ENCODE peak calls at places on chromosomes 3 and 15, in eight cellular contexts. I is NCI-H1092, C is Calu3, Y is pons, R is posterior vena cava, N is NCI-H2081, A is T-helper 2 cell, G is M059J. Q is an unnamed sample.

GRCh38 chr3:60617188-60617587 is 634.1 kb downstream of the FHIT start:
- DNase-seq in A (no peak), N (no peak), I (no peak), R (no peak), C (no peak), G (no peak), Y (no peak), Q (no peak)

GRCh38 chr3:155859859-155860258 is 5.6 kb upstream of the SLC33A1 start:
- DNase-seq in I (no peak), G (peak), Y (peak), A (no peak), C (no peak), R (no peak), N (no peak), Q (peak)

GRCh38 chr3:112327371-112327951 is 5.5 kb upstream of the CD200 start:
- DNase-seq in Y (peak), R (no peak), G (peak), A (no peak), N (peak), C (peak), I (peak), Q (no peak)

GRCh38 chr15:61050844-61051569 is 178.1 kb downstream of the RORA start:
- DNase-seq in G (peak), C (no peak), R (no peak), I (no peak), N (no peak), Y (no peak), A (no peak), Q (no peak)

GRCh38 chr3:53803816-53804545 is 42.2 kb downstream of the CHDH start:
- DNase-seq in N (no peak), C (no peak), G (no peak), Y (no peak), A (no peak), R (no peak), I (peak), Q (no peak)

GRCh38 chr3:177249203-177249602 is 51.9 kb upstream of the TBL1XR1 start:
- DNase-seq in R (no peak), N (no peak), A (no peak), G (no peak), C (peak), Y (no peak), I (no peak), Q (no peak)

GRCh38 chr15:50940506-50940905 is 32.0 kb downstream of the AP4E1 start:
- DNase-seq in A (no peak), N (no peak), R (no peak), Y (no peak), G (peak), I (no peak), C (peak), Q (peak)

GRCh38 chr15:101167791-101168462 is 83.9 kb downstream of the CHSY1 start:
- DNase-seq in C (peak), N (no peak), G (peak), A (peak), R (peak), I (no peak), Y (peak), Q (peak)

GRCh38 chr3:16090711-16091110 is 83.8 kb upstream of the GALNT15 start:
- DNase-seq in Y (no peak), G (no peak), I (no peak), R (no peak), N (no peak), C (no peak), A (no peak), Q (no peak)

GRCh38 chr3:149528344-149528657 is 53.8 kb downstream of the TM4SF4 start:
- DNase-seq in C (no peak), R (no peak), A (no peak), G (no peak), Y (no peak), I (no peak), N (no peak), Q (no peak)

GRCh38 chr3:27521179-27521871 is 37.1 kb upstream of the SLC4A7 start:
- DNase-seq in G (peak), R (no peak), A (no peak), I (no peak), N (no peak), Y (no peak), C (peak), Q (no peak)

GRCh38 chr3:30649572-30650310 is 43.3 kb downstream of the TGFBR2 start:
- DNase-seq in G (no peak), Y (peak), N (no peak), R (no peak), C (no peak), I (no peak), A (no peak), Q (no peak)

GRCh38 chr3:41701196-41701698 is 260.7 kb downstream of the ULK4 start:
- DNase-seq in G (no peak), Y (no peak), C (no peak), R (no peak), N (no peak), I (no peak), A (no peak), Q (peak)

GRCh38 chr3:160473978-160474377 is 24.4 kb upstream of the TRIM59 start:
- DNase-seq in N (no peak), I (no peak), Y (no peak), R (no peak), A (no peak), C (no peak), G (peak), Q (no peak)

GRCh38 chr3:66489577-66489976 is 11.2 kb downstream of the LRIG1 start:
- DNase-seq in R (no peak), N (no peak), Y (no peak), A (no peak), G (no peak), C (no peak), I (no peak), Q (no peak)

GRCh38 chr3:15272431-15273196 is 59.8 kb downstream of the SH3BP5 start:
- DNase-seq in N (no peak), C (no peak), Y (no peak), R (no peak), G (no peak), A (no peak), I (no peak), Q (no peak)

GRCh38 chr3:53577486-53577885 is 83.1 kb downstream of the CACNA1D start:
- DNase-seq in A (no peak), Y (no peak), R (no peak), C (no peak), N (no peak), I (no peak), G (no peak), Q (no peak)

GRCh38 chr15:78739996-78740903 is 71.0 kb downstream of the ADAMTS7 start:
- DNase-seq in N (peak), A (peak), Y (no peak), R (peak), C (peak), I (no peak), G (peak), Q (no peak)

GRCh38 chr3:98402507-98402906 is 12.0 kb downstream of the OR5K3 start:
- DNase-seq in A (no peak), N (no peak), C (no peak), G (no peak), Y (no peak), R (no peak), I (no peak), Q (no peak)

GRCh38 chr15:98648654-98649537 is 557 bp downstream of the IGF1R start:
- DNase-seq in I (no peak), R (peak), A (no peak), G (peak), N (no peak), Y (no peak), C (peak), Q (no peak)

Q was measured in COLO829.